ENCODE peak calls at places on chromosomes 1 and 21, in eight cellular contexts. V is small intestine; I is activated CD4-positive, alpha-beta T cell treated with anti-CD3 and anti-CD28 coated beads, Interleukin-2, amount 10 ng/mL, durations not matched to agents 7 days and 5 days; Z is stimulated activated CD4-positive, alpha-beta T cell treated with anti-CD3 and anti-CD28 coated beads, Interleukin-15, amount 100 ng/mL, for 1 hour; B is substantia nigra; R is activated gamma-delta T cell treated with Interleukin-2 at 50 U/mL for 16 hours; A is endothelial cell; H is mesenchymal stem cell. M is an unnamed sample.

GRCh38 chr1:6028042-6028895 is 17.4 kb upstream of the KCNAB2 start:
- DNase-seq in V (peak; percentile 47), I (peak; percentile 78), Z (peak; percentile 28), B (no peak), R (peak; percentile 66), A (no peak), H (no peak), M (peak; percentile 36)

GRCh38 chr1:203517426-203517974 is 23.5 kb downstream of the OPTC start:
- DNase-seq in V (no peak), I (no peak), Z (no peak), B (no peak), R (no peak), A (no peak), H (no peak), M (no peak)

GRCh38 chr21:16587671-16588379 is 858.0 kb downstream of the USP25 start:
- DNase-seq in V (no peak), I (no peak), Z (no peak), B (no peak), R (no peak), A (no peak), H (peak; percentile 34), M (no peak)

GRCh38 chr1:15459771-15460719 is 3.5 kb downstream of the CELA2A start:
- DNase-seq in V (peak; percentile 27), I (no peak), Z (no peak), B (no peak), R (no peak), A (no peak), H (peak; percentile 32), M (no peak)

GRCh38 chr1:179183857-179184256 is 45.6 kb downstream of the ABL2 start:
- DNase-seq in V (no peak), I (no peak), Z (no peak), B (no peak), R (no peak), A (no peak), H (no peak), M (no peak)

GRCh38 chr1:18100493-18101063 is 7.0 kb upstream of the IGSF21 start:
- DNase-seq in V (peak; percentile 64), I (peak; percentile 42), Z (no peak), B (peak; percentile 55), R (peak; percentile 24), A (peak; percentile 63), H (peak; percentile 46), M (no peak)

GRCh38 chr1:231265379-231265778 is 24.4 kb downstream of the GNPAT start:
- DNase-seq in V (no peak), I (no peak), Z (no peak), B (no peak), R (no peak), A (no peak), H (no peak), M (no peak)

GRCh38 chr1:33228935-33229487 is 27.3 kb upstream of the ZNF362 start:
- DNase-seq in V (no peak), I (no peak), Z (no peak), B (no peak), R (no peak), A (no peak), H (peak; percentile 92), M (no peak)

GRCh38 chr1:21490774-21491482 is 18.3 kb upstream of the ALPL start:
- DNase-seq in V (peak; percentile 23), I (peak; percentile 21), Z (no peak), B (no peak), R (no peak), A (no peak), H (peak; percentile 82), M (no peak)

GRCh38 chr1:216044538-216044937 is 378.7 kb downstream of the USH2A start:
- DNase-seq in V (no peak), I (no peak), Z (no peak), B (no peak), R (no peak), A (no peak), H (no peak), M (no peak)

GRCh38 chr1:243413431-243414151 is 157.8 kb downstream of the SDCCAG8 start:
- DNase-seq in V (no peak), I (no peak), Z (no peak), B (no peak), R (no peak), A (no peak), H (no peak), M (no peak)

GRCh38 chr1:210233216-210233494 is 559 bp downstream of the SERTAD4 start:
- DNase-seq in V (no peak), I (no peak), Z (no peak), B (no peak), R (no peak), A (peak; percentile 30), H (peak; percentile 47), M (no peak)

GRCh38 chr1:20731057-20731991 is 1.2 kb downstream of the SH2D5 start:
- DNase-seq in V (no peak), I (peak; percentile 8), Z (no peak), B (no peak), R (no peak), A (no peak), H (no peak), M (no peak)

GRCh38 chr21:36929622-36930021 is 36.8 kb downstream of the HLCS start:
- DNase-seq in V (peak; percentile 20), I (no peak), Z (no peak), B (no peak), R (no peak), A (no peak), H (no peak), M (no peak)

GRCh38 chr1:243489681-243490080 is 233.8 kb downstream of the SDCCAG8 start:
- DNase-seq in V (no peak), I (no peak), Z (no peak), B (no peak), R (no peak), A (no peak), H (no peak), M (no peak)

GRCh38 chr1:110056776-110057175 is 13.7 kb downstream of the ALX3 start:
- DNase-seq in V (peak; percentile 70), I (no peak), Z (no peak), B (no peak), R (no peak), A (no peak), H (no peak), M (no peak)

GRCh38 chr21:27001526-27001925 is 34.6 kb upstream of the ADAMTS5 start:
- DNase-seq in V (no peak), I (no peak), Z (no peak), B (no peak), R (no peak), A (no peak), H (no peak), M (no peak)

GRCh38 chr1:156420209-156421061 is 51.4 kb downstream of the RHBG start:
- DNase-seq in V (peak; percentile 16), I (peak; percentile 44), Z (no peak), B (no peak), R (peak; percentile 22), A (peak; percentile 43), H (no peak), M (peak; percentile 20)

GRCh38 chr1:171576144-171576543 is 45.9 kb upstream of the MYOCOS start:
- DNase-seq in V (no peak), I (no peak), Z (no peak), B (no peak), R (no peak), A (no peak), H (no peak), M (no peak)

GRCh38 chr1:36359383-36359782 is 26.3 kb downstream of the STK40 start:
- DNase-seq in V (no peak), I (no peak), Z (no peak), B (no peak), R (no peak), A (no peak), H (no peak), M (no peak)

GRCh38 chr1:172476218-172476811 is 32.4 kb upstream of the PIGC start:
- DNase-seq in V (no peak), I (no peak), Z (no peak), B (no peak), R (no peak), A (no peak), H (no peak), M (no peak)

GRCh38 chr1:236524142-236524891 is 535 bp downstream of the LGALS8 start:
- DNase-seq in V (peak; percentile 86), I (peak; percentile 77), Z (peak; percentile 29), B (no peak), R (peak; percentile 54), A (peak; percentile 34), H (peak; percentile 95), M (peak; percentile 13)

GRCh38 chr1:1080951-1081310 is 6.8 kb upstream of the RNF223 start:
- DNase-seq in V (no peak), I (no peak), Z (no peak), B (no peak), R (no peak), A (no peak), H (no peak), M (no peak)

GRCh38 chr1:119714583-119714982 is 2.8 kb downstream of the PHGDH start:
- DNase-seq in V (no peak), I (no peak), Z (no peak), B (no peak), R (no peak), A (no peak), H (peak; percentile 22), M (no peak)

GRCh38 chr1:14954210-14954609 is 199.3 kb upstream of the TMEM51 start:
- DNase-seq in V (no peak), I (no peak), Z (no peak), B (no peak), R (no peak), A (no peak), H (no peak), M (no peak)

GRCh38 chr1:109905520-109905919 is 5.1 kb upstream of the CSF1 start:
- DNase-seq in V (no peak), I (no peak), Z (no peak), B (no peak), R (no peak), A (no peak), H (no peak), M (no peak)